ENCODE peak calls at places on chromosomes 3 and 15, in five cellular contexts. One of them, this sample, is unnamed.

GRCh38 chr3:132016061-132017041 is 18.5 kb downstream of the CPNE4 start:
- DNase-seq in activated CD4-positive, alpha-beta memory T cell treated with anti-CD3 and anti-CD28 coated beads, Interleukin-2, amount 10 ng/mL, durations not matched to agents 7 days and 5 days: no peak
- DNase-seq in activated T-helper 1 cell treated with anti-CD3 and anti-CD28 coated beads, Interleukin-12 subunit alpha, Interleukin-12 subunit beta, Interleukin-2, Interleukin-4 antibody, amounts not matched to agents 30 ng/mL and 10 ng/mL and 1 ng/mL, durations not matched to agents 14 hours and 24 hours and 36 hours: no peak
- DNase-seq in tibial artery: no peak
- DNase-seq in T-helper 9 cell: no peak
- DNase-seq in this sample: no peak

GRCh38 chr3:64170270-64170669 is 55.0 kb downstream of the PRICKLE2 start:
- DNase-seq in activated CD4-positive, alpha-beta memory T cell treated with anti-CD3 and anti-CD28 coated beads, Interleukin-2, amount 10 ng/mL, durations not matched to agents 7 days and 5 days: no peak
- DNase-seq in activated T-helper 1 cell treated with anti-CD3 and anti-CD28 coated beads, Interleukin-12 subunit alpha, Interleukin-12 subunit beta, Interleukin-2, Interleukin-4 antibody, amounts not matched to agents 30 ng/mL and 10 ng/mL and 1 ng/mL, durations not matched to agents 14 hours and 24 hours and 36 hours: no peak
- DNase-seq in tibial artery: no peak
- DNase-seq in T-helper 9 cell: no peak
- DNase-seq in this sample: no peak

GRCh38 chr15:45414215-45414885 is 36.0 kb upstream of the GATM start:
- DNase-seq in activated CD4-positive, alpha-beta memory T cell treated with anti-CD3 and anti-CD28 coated beads, Interleukin-2, amount 10 ng/mL, durations not matched to agents 7 days and 5 days: no peak
- DNase-seq in activated T-helper 1 cell treated with anti-CD3 and anti-CD28 coated beads, Interleukin-12 subunit alpha, Interleukin-12 subunit beta, Interleukin-2, Interleukin-4 antibody, amounts not matched to agents 30 ng/mL and 10 ng/mL and 1 ng/mL, durations not matched to agents 14 hours and 24 hours and 36 hours: no peak
- DNase-seq in tibial artery: no peak
- DNase-seq in T-helper 9 cell: no peak
- DNase-seq in this sample: no peak

GRCh38 chr15:51114437-51115119 is 19.9 kb upstream of the TNFAIP8L3 start:
- DNase-seq in activated CD4-positive, alpha-beta memory T cell treated with anti-CD3 and anti-CD28 coated beads, Interleukin-2, amount 10 ng/mL, durations not matched to agents 7 days and 5 days: no peak
- DNase-seq in activated T-helper 1 cell treated with anti-CD3 and anti-CD28 coated beads, Interleukin-12 subunit alpha, Interleukin-12 subunit beta, Interleukin-2, Interleukin-4 antibody, amounts not matched to agents 30 ng/mL and 10 ng/mL and 1 ng/mL, durations not matched to agents 14 hours and 24 hours and 36 hours: no peak
- DNase-seq in tibial artery: peak; percentile 61
- DNase-seq in T-helper 9 cell: no peak
- DNase-seq in this sample: no peak

GRCh38 chr3:179421500-179421899 is 29.8 kb downstream of the GNB4 start:
- DNase-seq in activated CD4-positive, alpha-beta memory T cell treated with anti-CD3 and anti-CD28 coated beads, Interleukin-2, amount 10 ng/mL, durations not matched to agents 7 days and 5 days: no peak
- DNase-seq in activated T-helper 1 cell treated with anti-CD3 and anti-CD28 coated beads, Interleukin-12 subunit alpha, Interleukin-12 subunit beta, Interleukin-2, Interleukin-4 antibody, amounts not matched to agents 30 ng/mL and 10 ng/mL and 1 ng/mL, durations not matched to agents 14 hours and 24 hours and 36 hours: no peak
- DNase-seq in tibial artery: peak; percentile 43
- DNase-seq in T-helper 9 cell: no peak
- DNase-seq in this sample: no peak

GRCh38 chr3:17687585-17687984 is 54.8 kb downstream of the TBC1D5 start:
- DNase-seq in activated CD4-positive, alpha-beta memory T cell treated with anti-CD3 and anti-CD28 coated beads, Interleukin-2, amount 10 ng/mL, durations not matched to agents 7 days and 5 days: no peak
- DNase-seq in activated T-helper 1 cell treated with anti-CD3 and anti-CD28 coated beads, Interleukin-12 subunit alpha, Interleukin-12 subunit beta, Interleukin-2, Interleukin-4 antibody, amounts not matched to agents 30 ng/mL and 10 ng/mL and 1 ng/mL, durations not matched to agents 14 hours and 24 hours and 36 hours: no peak
- DNase-seq in tibial artery: no peak
- DNase-seq in T-helper 9 cell: no peak
- DNase-seq in this sample: no peak

GRCh38 chr3:49108346-49108745 is 3.8 kb upstream of the QARS1 start:
- DNase-seq in activated CD4-positive, alpha-beta memory T cell treated with anti-CD3 and anti-CD28 coated beads, Interleukin-2, amount 10 ng/mL, durations not matched to agents 7 days and 5 days: no peak
- DNase-seq in activated T-helper 1 cell treated with anti-CD3 and anti-CD28 coated beads, Interleukin-12 subunit alpha, Interleukin-12 subunit beta, Interleukin-2, Interleukin-4 antibody, amounts not matched to agents 30 ng/mL and 10 ng/mL and 1 ng/mL, durations not matched to agents 14 hours and 24 hours and 36 hours: no peak
- DNase-seq in tibial artery: no peak
- DNase-seq in T-helper 9 cell: no peak
- DNase-seq in this sample: no peak

GRCh38 chr3:78764634-78765033 is 1003.2 kb downstream of the ROBO1 start:
- DNase-seq in activated CD4-positive, alpha-beta memory T cell treated with anti-CD3 and anti-CD28 coated beads, Interleukin-2, amount 10 ng/mL, durations not matched to agents 7 days and 5 days: no peak
- DNase-seq in activated T-helper 1 cell treated with anti-CD3 and anti-CD28 coated beads, Interleukin-12 subunit alpha, Interleukin-12 subunit beta, Interleukin-2, Interleukin-4 antibody, amounts not matched to agents 30 ng/mL and 10 ng/mL and 1 ng/mL, durations not matched to agents 14 hours and 24 hours and 36 hours: no peak
- DNase-seq in tibial artery: no peak
- DNase-seq in T-helper 9 cell: no peak
- DNase-seq in this sample: no peak

GRCh38 chr15:63048115-63048985 is 5.8 kb downstream of the TPM1 start:
- DNase-seq in activated CD4-positive, alpha-beta memory T cell treated with anti-CD3 and anti-CD28 coated beads, Interleukin-2, amount 10 ng/mL, durations not matched to agents 7 days and 5 days: peak; percentile 83
- DNase-seq in activated T-helper 1 cell treated with anti-CD3 and anti-CD28 coated beads, Interleukin-12 subunit alpha, Interleukin-12 subunit beta, Interleukin-2, Interleukin-4 antibody, amounts not matched to agents 30 ng/mL and 10 ng/mL and 1 ng/mL, durations not matched to agents 14 hours and 24 hours and 36 hours: peak; percentile 79
- DNase-seq in tibial artery: peak; percentile 90
- DNase-seq in T-helper 9 cell: peak; percentile 85
- DNase-seq in this sample: peak; percentile 89

GRCh38 chr3:158050461-158050860 is 55.8 kb downstream of the SHOX2 start:
- DNase-seq in activated CD4-positive, alpha-beta memory T cell treated with anti-CD3 and anti-CD28 coated beads, Interleukin-2, amount 10 ng/mL, durations not matched to agents 7 days and 5 days: no peak
- DNase-seq in activated T-helper 1 cell treated with anti-CD3 and anti-CD28 coated beads, Interleukin-12 subunit alpha, Interleukin-12 subunit beta, Interleukin-2, Interleukin-4 antibody, amounts not matched to agents 30 ng/mL and 10 ng/mL and 1 ng/mL, durations not matched to agents 14 hours and 24 hours and 36 hours: no peak
- DNase-seq in tibial artery: no peak
- DNase-seq in T-helper 9 cell: no peak
- DNase-seq in this sample: no peak

GRCh38 chr3:58008140-58009025 is at the start of gene FLNB:
- DNase-seq in activated CD4-positive, alpha-beta memory T cell treated with anti-CD3 and anti-CD28 coated beads, Interleukin-2, amount 10 ng/mL, durations not matched to agents 7 days and 5 days: peak; percentile 81
- DNase-seq in activated T-helper 1 cell treated with anti-CD3 and anti-CD28 coated beads, Interleukin-12 subunit alpha, Interleukin-12 subunit beta, Interleukin-2, Interleukin-4 antibody, amounts not matched to agents 30 ng/mL and 10 ng/mL and 1 ng/mL, durations not matched to agents 14 hours and 24 hours and 36 hours: peak; percentile 65
- DNase-seq in tibial artery: peak; percentile 44
- DNase-seq in T-helper 9 cell: peak; percentile 75
- DNase-seq in this sample: peak; percentile 83

GRCh38 chr3:113533534-113533892 is 1.2 kb downstream of the SIDT1 start:
- DNase-seq in activated CD4-positive, alpha-beta memory T cell treated with anti-CD3 and anti-CD28 coated beads, Interleukin-2, amount 10 ng/mL, durations not matched to agents 7 days and 5 days: peak; percentile 57
- DNase-seq in activated T-helper 1 cell treated with anti-CD3 and anti-CD28 coated beads, Interleukin-12 subunit alpha, Interleukin-12 subunit beta, Interleukin-2, Interleukin-4 antibody, amounts not matched to agents 30 ng/mL and 10 ng/mL and 1 ng/mL, durations not matched to agents 14 hours and 24 hours and 36 hours: peak; percentile 37
- DNase-seq in tibial artery: no peak
- DNase-seq in T-helper 9 cell: peak; percentile 9
- DNase-seq in this sample: peak; percentile 44

GRCh38 chr15:57541805-57542504 is 49.7 kb upstream of the MYZAP start:
- DNase-seq in activated CD4-positive, alpha-beta memory T cell treated with anti-CD3 and anti-CD28 coated beads, Interleukin-2, amount 10 ng/mL, durations not matched to agents 7 days and 5 days: peak; percentile 35
- DNase-seq in activated T-helper 1 cell treated with anti-CD3 and anti-CD28 coated beads, Interleukin-12 subunit alpha, Interleukin-12 subunit beta, Interleukin-2, Interleukin-4 antibody, amounts not matched to agents 30 ng/mL and 10 ng/mL and 1 ng/mL, durations not matched to agents 14 hours and 24 hours and 36 hours: no peak
- DNase-seq in tibial artery: peak; percentile 85
- DNase-seq in T-helper 9 cell: no peak
- DNase-seq in this sample: peak; percentile 53